ENCODE peak calls at places on chromosomes 13 and 19, in eight cellular contexts. I, U, G, E, W, Z, T and D are unnamed samples.

GRCh38 chr13:51154029-51154555 is 43.0 kb upstream of the C13orf42 start:
- DNase-seq in I (peak), U (no peak), G (no peak), E (no peak), W (no peak), Z (peak), T (no peak), D (no peak)

GRCh38 chr13:22496803-22497508 is 683.8 kb upstream of the SGCG start:
- DNase-seq in I (peak), U (no peak), G (no peak), E (no peak), W (no peak), Z (no peak), T (no peak), D (no peak)

GRCh38 chr19:13986348-13986904 is 19.7 kb downstream of the RFX1 start:
- DNase-seq in I (peak), U (peak), G (peak), E (peak), W (peak), Z (peak), T (peak), D (no peak)

GRCh38 chr13:41054212-41054877 is 7.0 kb upstream of the WBP4 start:
- DNase-seq in I (peak), U (no peak), G (no peak), E (peak), W (peak), Z (peak), T (no peak), D (peak)

GRCh38 chr19:55212447-55212846 is 3.1 kb upstream of the PTPRH start:
- DNase-seq in I (no peak), U (no peak), G (no peak), E (no peak), W (peak), Z (no peak), T (no peak), D (no peak)

GRCh38 chr19:45079911-45080469 is 930 bp downstream of the GEMIN7 start:
- DNase-seq in I (no peak), U (no peak), G (no peak), E (no peak), W (peak), Z (no peak), T (no peak), D (no peak)

GRCh38 chr19:47511681-47512080 is 3.2 kb downstream of the NAPA start:
- DNase-seq in I (no peak), U (no peak), G (no peak), E (no peak), W (no peak), Z (no peak), T (no peak), D (no peak)

GRCh38 chr13:44050450-44051063 is 170.9 kb downstream of the LACC1 start:
- DNase-seq in I (no peak), U (no peak), G (no peak), E (peak), W (peak), Z (peak), T (no peak), D (no peak)

GRCh38 chr19:48543121-48543710 is 8.8 kb upstream of the SULT2B1 start:
- DNase-seq in I (no peak), U (peak), G (no peak), E (no peak), W (peak), Z (peak), T (peak), D (no peak)

GRCh38 chr13:34174671-34175145 is 356.8 kb downstream of the RFC3 start:
- DNase-seq in I (no peak), U (no peak), G (no peak), E (no peak), W (no peak), Z (no peak), T (no peak), D (no peak)

GRCh38 chr19:3369337-3370213 is 3.2 kb downstream of the NFIC start:
- DNase-seq in I (peak), U (peak), G (peak), E (no peak), W (peak), Z (no peak), T (peak), D (no peak)

GRCh38 chr19:3368441-3368795 is 2.0 kb downstream of the NFIC start:
- DNase-seq in I (no peak), U (no peak), G (no peak), E (no peak), W (no peak), Z (no peak), T (no peak), D (no peak)

GRCh38 chr19:3370728-3371591 is 4.6 kb downstream of the NFIC start:
- DNase-seq in I (no peak), U (no peak), G (no peak), E (no peak), W (no peak), Z (no peak), T (peak), D (no peak)

GRCh38 chr19:3368848-3369336 is 2.5 kb downstream of the NFIC start:
- DNase-seq in I (no peak), U (no peak), G (no peak), E (no peak), W (peak), Z (no peak), T (no peak), D (no peak)

GRCh38 chr19:3370214-3370720 is 3.9 kb downstream of the NFIC start:
- DNase-seq in I (peak), U (no peak), G (no peak), E (no peak), W (no peak), Z (no peak), T (no peak), D (no peak)
- H3K4me3 ChIP-seq in I (no peak), U (peak), G (peak), E (peak), W (no peak), Z (peak), T (no peak), D (peak)

GRCh38 chr13:65642301-65642700 is 1587.8 kb downstream of the PCDH9 start:
- DNase-seq in I (no peak), U (no peak), G (no peak), E (no peak), W (no peak), Z (no peak), T (no peak), D (no peak)

GRCh38 chr13:65638572-65639168 is 1591.5 kb downstream of the PCDH9 start:
- DNase-seq in I (peak), U (no peak), G (no peak), E (peak), W (peak), Z (peak), T (no peak), D (peak)
- TF ChIP-seq CTCF in I (peak), U (peak), G (peak), E (peak), W (no peak), Z (peak), T (peak), D (peak)

GRCh38 chr13:110921209-110921608 is 6.3 kb upstream of the ANKRD10 start:
- DNase-seq in I (no peak), U (no peak), G (no peak), E (no peak), W (no peak), Z (no peak), T (no peak), D (no peak)
- H3K4me3 ChIP-seq in I (no peak), U (no peak), G (no peak), E (no peak), W (no peak), Z (no peak), T (no peak), D (no peak)

DNA sequence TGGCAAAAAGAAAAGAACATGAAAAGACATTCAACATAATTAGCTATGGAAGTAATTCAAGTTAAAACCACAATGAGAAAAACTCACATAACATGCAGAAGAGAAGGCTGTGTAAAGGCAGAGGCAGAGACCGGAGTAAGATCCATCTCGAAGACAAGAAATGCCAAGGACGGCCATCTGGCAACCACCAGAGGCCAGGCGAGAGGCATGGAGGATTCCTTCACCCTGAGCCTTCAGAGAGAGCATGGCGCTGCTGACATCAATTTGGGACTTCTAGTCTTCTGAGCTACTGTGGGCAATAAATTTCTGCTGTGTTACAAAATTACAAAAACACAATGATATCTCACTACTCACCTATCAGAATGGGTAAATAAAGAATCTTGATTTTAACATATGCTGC is 381.0 kb downstream of the TSHZ3 start:
- DNase-seq in I (peak), U (no peak), G (no peak), E (no peak), W (peak), Z (no peak), T (no peak), D (no peak)
- TF ChIP-seq CTCF in I (peak), U (no peak), G (no peak), E (no peak), W (no peak), Z (no peak), T (no peak), D (no peak)

GRCh38 chr19:17379221-17379631 is 2.1 kb upstream of the PLVAP start:
- DNase-seq in I (no peak), U (no peak), G (no peak), E (no peak), W (no peak), Z (no peak), T (no peak), D (no peak)

GRCh38 chr19:17380426-17381138 is 3.4 kb upstream of the PLVAP start:
- DNase-seq in I (no peak), U (no peak), G (no peak), E (no peak), W (no peak), Z (no peak), T (no peak), D (no peak)

DNA sequence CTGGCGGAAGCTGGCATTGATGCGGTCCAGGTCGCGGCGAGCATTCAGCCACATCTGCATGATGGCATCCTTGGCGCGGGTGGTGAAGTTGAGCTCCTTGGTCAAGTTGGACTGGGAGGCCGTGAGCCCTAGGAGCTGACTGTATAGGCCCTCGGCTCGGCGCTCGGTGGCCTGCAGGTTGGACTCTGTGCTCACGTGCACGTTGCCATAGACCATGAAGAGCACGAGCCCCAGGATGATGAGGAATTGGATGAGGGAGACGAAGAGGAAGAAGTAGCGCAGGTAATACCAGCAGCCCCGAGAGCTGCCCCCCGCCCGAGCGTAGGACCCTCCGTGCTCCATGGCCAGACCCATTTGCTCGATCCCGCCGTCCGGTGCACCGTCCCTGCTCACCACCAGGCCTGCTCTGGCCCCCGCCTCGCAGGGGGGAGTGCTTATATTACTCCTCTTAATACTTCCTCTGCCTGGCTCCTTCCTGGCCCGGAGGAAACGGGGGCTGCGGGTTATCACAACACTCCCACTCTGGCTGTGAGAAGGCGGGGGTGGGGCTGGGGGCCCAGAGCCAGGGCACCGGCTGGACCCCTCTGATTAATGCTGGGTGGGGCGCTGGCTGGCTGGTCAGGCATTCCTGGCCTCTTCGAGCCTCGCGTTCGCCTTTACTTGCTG is at the start of gene PLVAP:
- DNase-seq in I (no peak), U (peak), G (peak), E (no peak), W (no peak), Z (no peak), T (no peak), D (no peak)
- H3K4me3 ChIP-seq in I (no peak), U (peak), G (peak), E (no peak), W (no peak), Z (no peak), T (no peak), D (no peak)

GRCh38 chr19:8145969-8146368 is 3.4 kb downstream of the FBN3 start:
- DNase-seq in I (no peak), U (no peak), G (no peak), E (no peak), W (no peak), Z (no peak), T (peak), D (no peak)
- TF ChIP-seq CTCF in I (no peak), U (no peak), G (no peak), E (no peak), W (no peak), Z (no peak), T (no peak), D (no peak)

DNA sequence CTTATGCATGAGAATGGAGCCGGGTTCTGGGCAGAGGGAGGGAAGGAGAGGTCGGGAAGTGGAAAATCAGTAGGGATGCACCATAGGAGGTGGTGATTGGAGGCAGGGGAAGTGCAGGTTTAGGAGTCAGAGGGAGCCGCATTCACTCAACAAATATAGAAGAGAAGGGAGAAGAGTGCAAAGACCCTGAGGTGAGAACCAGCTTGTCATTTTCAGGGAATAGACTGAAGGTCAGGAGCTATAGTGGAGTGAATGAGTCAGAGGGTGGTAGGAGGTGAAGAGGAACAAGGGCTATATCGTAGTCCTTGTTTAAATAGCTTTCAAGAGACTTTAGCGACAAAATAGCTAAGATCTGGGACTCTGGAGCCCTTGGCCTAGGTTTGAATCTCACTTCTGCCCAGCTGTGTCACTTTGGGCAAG is 828 bp downstream of the RAB4B start:
- DNase-seq in I (peak), U (no peak), G (no peak), E (no peak), W (no peak), Z (no peak), T (no peak), D (no peak)
- H3K4me3 ChIP-seq in I (no peak), U (peak), G (peak), E (peak), W (no peak), Z (peak), T (peak), D (peak)

DNA sequence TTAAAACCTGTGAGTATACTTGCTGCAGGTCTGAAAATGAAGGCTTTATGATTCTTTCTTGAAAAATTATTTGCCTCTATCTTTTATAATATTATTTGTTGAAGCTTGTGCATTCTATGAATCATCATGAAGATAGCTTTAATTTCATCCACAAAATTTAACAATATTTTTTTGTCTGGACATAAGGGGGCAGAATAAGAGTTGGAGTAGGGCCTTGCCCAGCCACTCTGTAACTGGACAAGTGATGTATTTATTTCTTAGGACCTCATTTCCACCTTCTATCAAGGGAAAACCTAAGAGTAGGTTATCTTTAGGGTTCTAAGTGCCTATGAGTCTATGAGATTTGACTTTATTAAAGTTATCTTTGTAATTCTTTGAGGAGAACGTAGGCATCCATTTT is 49.9 kb downstream of the N4BP2L1 start:
- DNase-seq in I (no peak), U (no peak), G (no peak), E (no peak), W (no peak), Z (no peak), T (no peak), D (no peak)
- TF ChIP-seq CTCF in I (no peak), U (no peak), G (no peak), E (no peak), W (no peak), Z (no peak), T (no peak), D (no peak)

DNA sequence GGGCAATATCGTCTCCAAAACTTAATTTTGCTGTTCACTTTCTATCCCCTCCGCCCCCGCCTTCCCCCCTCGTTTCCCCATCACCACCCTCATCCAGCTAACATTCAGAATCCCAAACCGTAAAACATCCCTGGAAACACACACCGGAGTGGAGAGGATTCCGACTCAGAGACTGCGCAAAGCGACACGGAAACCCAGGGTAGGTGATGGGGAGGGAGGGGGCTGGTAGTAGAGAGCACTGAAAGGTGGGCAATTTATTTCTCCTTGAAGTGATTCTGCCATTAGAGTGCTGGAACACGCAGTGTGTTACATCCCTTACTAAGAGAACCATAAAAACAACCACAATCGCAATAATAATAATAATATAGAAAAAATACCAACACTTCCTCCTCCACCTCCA is 1.5 kb downstream of the PCDH20 start:
- DNase-seq in I (no peak), U (no peak), G (no peak), E (no peak), W (no peak), Z (no peak), T (no peak), D (no peak)
- H3K4me3 ChIP-seq in I (no peak), U (peak), G (peak), E (peak), W (no peak), Z (peak), T (peak), D (peak)

DNA sequence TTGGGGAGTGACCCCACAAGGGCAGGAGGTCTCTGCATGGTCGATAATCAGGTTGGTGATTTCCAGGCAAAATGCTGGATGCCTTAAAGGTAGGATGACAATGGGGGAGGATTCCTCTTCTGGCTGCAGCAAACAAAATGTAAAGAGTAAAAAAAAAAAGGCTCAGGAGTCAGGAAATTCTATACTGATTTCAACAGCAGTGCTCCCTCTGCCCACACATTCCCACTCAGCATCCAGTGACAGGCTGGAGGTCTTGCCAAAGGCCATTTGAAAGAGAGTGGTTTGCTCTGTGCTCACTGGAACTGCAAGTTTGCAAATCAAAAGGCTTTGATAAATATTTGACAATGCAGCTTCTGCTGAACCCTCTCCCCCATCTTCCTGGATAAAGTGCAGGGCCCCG is 135.4 kb downstream of the TNFRSF19 start:
- DNase-seq in I (no peak), U (no peak), G (no peak), E (no peak), W (no peak), Z (no peak), T (no peak), D (no peak)
- TF ChIP-seq CTCF in I (no peak), U (no peak), G (no peak), E (no peak), W (no peak), Z (no peak), T (no peak), D (no peak)